ENCODE peak calls at places on chromosomes 2 and 18, in eight cellular contexts. K, M, E, U, Z, A, S and C are unnamed samples.

GRCh38 chr18:48996901-48997463 is 46.2 kb upstream of the SMAD7 start:
- DNase-seq in K (peak), M (peak), E (no peak), U (no peak), Z (peak), A (peak), S (no peak), C (peak)

GRCh38 chr18:41532344-41533086 is 422.5 kb upstream of the PIK3C3 start:
- DNase-seq in K (no peak), M (no peak), E (no peak), U (no peak), Z (no peak), A (no peak), S (no peak), C (peak)

GRCh38 chr18:8367217-8367988 is 241.8 kb upstream of the RAB12 start:
- DNase-seq in K (peak), M (peak), E (no peak), U (peak), Z (peak), A (no peak), S (peak), C (no peak)

GRCh38 chr18:22609642-22610041 is 191.9 kb upstream of the CTAGE1 start:
- DNase-seq in K (peak), M (no peak), E (no peak), U (peak), Z (no peak), A (peak), S (no peak), C (peak)

GRCh38 chr2:131657895-131658768 is 130.4 kb downstream of the CCDC74A start:
- DNase-seq in K (no peak), M (no peak), E (no peak), U (no peak), Z (no peak), A (no peak), S (no peak), C (no peak)

GRCh38 chr2:29115797-29116781 is 874 bp downstream of the CLIP4 start:
- DNase-seq in K (peak), M (peak), E (peak), U (peak), Z (no peak), A (peak), S (peak), C (no peak)

GRCh38 chr18:34158881-34159690 is 65.6 kb downstream of the NOL4 start:
- DNase-seq in K (no peak), M (no peak), E (peak), U (no peak), Z (no peak), A (no peak), S (no peak), C (no peak)

GRCh38 chr2:69253893-69254292 is 133.1 kb downstream of the GFPT1 start:
- DNase-seq in K (peak), M (peak), E (peak), U (no peak), Z (no peak), A (peak), S (peak), C (peak)

GRCh38 chr2:48202863-48203642 is 296.8 kb upstream of the FBXO11 start:
- DNase-seq in K (no peak), M (no peak), E (no peak), U (no peak), Z (no peak), A (no peak), S (no peak), C (no peak)

GRCh38 chr2:102147935-102148334 is 5.4 kb downstream of the IL1R1 start:
- DNase-seq in K (no peak), M (peak), E (no peak), U (no peak), Z (no peak), A (no peak), S (no peak), C (no peak)

GRCh38 chr18:46406539-46406932 is 250.5 kb downstream of the LOXHD1 start:
- DNase-seq in K (no peak), M (no peak), E (no peak), U (no peak), Z (no peak), A (no peak), S (no peak), C (no peak)

GRCh38 chr2:181223239-181223638 is 233.9 kb upstream of the ITGA4 start:
- DNase-seq in K (no peak), M (no peak), E (no peak), U (no peak), Z (no peak), A (no peak), S (no peak), C (no peak)

GRCh38 chr2:27956895-27957294 is 66.4 kb downstream of the BABAM2 start:
- DNase-seq in K (no peak), M (peak), E (no peak), U (no peak), Z (no peak), A (no peak), S (no peak), C (no peak)

GRCh38 chr18:56097561-56098095 is 509.6 kb upstream of the TCF4 start:
- DNase-seq in K (no peak), M (no peak), E (no peak), U (no peak), Z (no peak), A (no peak), S (no peak), C (no peak)

GRCh38 chr2:51027442-51027841 is 4.5 kb downstream of the NRXN1 start:
- DNase-seq in K (no peak), M (no peak), E (no peak), U (no peak), Z (no peak), A (no peak), S (no peak), C (no peak)

GRCh38 chr18:42446195-42446594 is 491.2 kb downstream of the PIK3C3 start:
- DNase-seq in K (no peak), M (peak), E (no peak), U (no peak), Z (no peak), A (no peak), S (no peak), C (peak)

GRCh38 chr18:3664563-3665178 is 214.7 kb downstream of the TGIF1 start:
- DNase-seq in K (no peak), M (no peak), E (no peak), U (no peak), Z (no peak), A (no peak), S (no peak), C (no peak)

GRCh38 chr2:127080941-127081769 is 25.8 kb downstream of the BIN1 start:
- DNase-seq in K (peak), M (peak), E (no peak), U (no peak), Z (no peak), A (no peak), S (peak), C (peak)

GRCh38 chr2:127910415-127910814 is 24.7 kb upstream of the AMMECR1L start:
- DNase-seq in K (no peak), M (no peak), E (no peak), U (no peak), Z (no peak), A (no peak), S (no peak), C (no peak)

GRCh38 chr2:43488737-43489136 is 107.1 kb downstream of the THADA start:
- DNase-seq in K (no peak), M (no peak), E (no peak), U (no peak), Z (no peak), A (no peak), S (no peak), C (no peak)

GRCh38 chr2:230942920-230943896 is 18.2 kb upstream of the GPR55 start:
- DNase-seq in K (no peak), M (no peak), E (no peak), U (no peak), Z (no peak), A (no peak), S (no peak), C (no peak)

GRCh38 chr2:189681903-189682302 is 7.4 kb downstream of the ANKAR start:
- DNase-seq in K (no peak), M (no peak), E (no peak), U (no peak), Z (no peak), A (no peak), S (no peak), C (no peak)

GRCh38 chr2:61543062-61543461 is 4.9 kb upstream of the XPO1 start:
- DNase-seq in K (no peak), M (no peak), E (no peak), U (no peak), Z (no peak), A (no peak), S (no peak), C (no peak)

GRCh38 chr2:74690571-74690970 is 36.5 kb downstream of the SEMA4F start:
- DNase-seq in K (peak), M (peak), E (no peak), U (no peak), Z (peak), A (peak), S (peak), C (peak)

GRCh38 chr2:219662566-219662965 is 35.1 kb downstream of the SLC4A3 start:
- DNase-seq in K (peak), M (no peak), E (no peak), U (no peak), Z (no peak), A (no peak), S (no peak), C (no peak)

GRCh38 chr2:128028668-128029054 is 802 bp upstream of the SAP130 start:
- DNase-seq in K (no peak), M (no peak), E (no peak), U (no peak), Z (no peak), A (no peak), S (no peak), C (no peak)

GRCh38 chr18:72539861-72540260 is 4.3 kb downstream of the CBLN2 start:
- DNase-seq in K (no peak), M (no peak), E (no peak), U (no peak), Z (no peak), A (no peak), S (no peak), C (no peak)

GRCh38 chr18:72543362-72544055 is 633 bp downstream of the CBLN2 start:
- DNase-seq in K (no peak), M (no peak), E (no peak), U (no peak), Z (no peak), A (no peak), S (no peak), C (no peak)

GRCh38 chr18:72542993-72543361 is 1.2 kb downstream of the CBLN2 start:
- DNase-seq in K (no peak), M (no peak), E (no peak), U (no peak), Z (no peak), A (no peak), S (no peak), C (no peak)

GRCh38 chr18:72541871-72542690 is 2.1 kb downstream of the CBLN2 start:
- DNase-seq in K (no peak), M (no peak), E (no peak), U (no peak), Z (no peak), A (no peak), S (no peak), C (no peak)

GRCh38 chr18:72544092-72544886 is at the start of gene CBLN2:
- DNase-seq in K (peak), M (peak), E (no peak), U (peak), Z (no peak), A (peak), S (no peak), C (peak)
- TF ChIP-seq CTCF in K (peak), M (peak), E (peak), U (peak), Z (no peak), A (peak), S (no peak), C (peak)

GRCh38 chr2:9473308-9473984 is 905 bp upstream of the IAH1 start:
- DNase-seq in K (no peak), M (no peak), E (no peak), U (peak), Z (no peak), A (peak), S (peak), C (no peak)
- H3K4me3 ChIP-seq in K (no peak), M (peak), E (peak), U (peak), Z (no peak), A (peak), S (peak), C (peak)

DNA sequence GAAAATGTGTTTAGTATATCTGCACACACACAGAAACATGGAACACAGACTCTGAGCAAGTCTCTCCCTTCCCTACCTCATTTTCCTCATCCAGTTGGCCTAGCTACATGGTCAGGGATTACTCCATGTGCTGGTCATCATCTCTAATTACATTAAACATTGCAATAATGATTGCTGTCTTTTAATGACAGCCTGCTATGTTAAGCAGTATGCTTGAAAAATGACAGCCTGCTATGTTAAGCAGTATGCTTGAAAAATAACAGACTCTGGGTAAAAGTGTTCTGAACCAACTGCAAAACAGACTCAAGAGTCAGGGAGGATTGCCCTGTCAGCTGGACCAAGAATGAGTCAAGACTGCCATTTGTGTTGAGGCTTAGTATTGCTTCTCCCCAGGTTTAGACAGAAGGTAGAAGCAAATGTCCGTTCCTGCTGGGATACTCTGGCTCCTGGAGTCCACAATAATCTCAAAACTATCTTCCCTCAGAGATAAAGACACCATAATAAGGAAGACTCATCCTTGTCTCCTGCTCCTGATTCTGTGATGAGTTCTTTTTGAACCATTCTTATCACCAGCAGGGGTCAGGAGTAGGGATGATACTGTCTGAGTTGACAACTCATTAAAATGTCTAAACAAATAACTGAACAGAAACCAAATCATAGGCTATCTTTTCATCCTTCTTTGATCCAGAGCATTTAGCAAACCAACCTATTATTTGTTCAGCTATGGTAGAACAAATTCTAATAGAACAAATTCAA is 57.7 kb downstream of the CCDC93 start:
- DNase-seq in K (no peak), M (peak), E (no peak), U (no peak), Z (no peak), A (no peak), S (no peak), C (peak)
- TF ChIP-seq CTCF in K (peak), M (peak), E (no peak), U (peak), Z (peak), A (peak), S (no peak), C (peak)

GRCh38 chr2:136242100-136242499 is 124.2 kb upstream of the CXCR4 start:
- DNase-seq in K (no peak), M (peak), E (no peak), U (no peak), Z (no peak), A (no peak), S (no peak), C (no peak)

GRCh38 chr2:136235451-136236418 is 117.8 kb upstream of the CXCR4 start:
- DNase-seq in K (peak), M (peak), E (no peak), U (no peak), Z (peak), A (peak), S (no peak), C (no peak)

GRCh38 chr2:136242687-136243277 is 124.8 kb upstream of the CXCR4 start:
- DNase-seq in K (no peak), M (peak), E (no peak), U (no peak), Z (no peak), A (no peak), S (no peak), C (no peak)

GRCh38 chr2:136238214-136238551 is 120.2 kb upstream of the CXCR4 start:
- DNase-seq in K (no peak), M (peak), E (no peak), U (no peak), Z (no peak), A (no peak), S (no peak), C (no peak)

GRCh38 chr2:136238552-136239346 is 120.8 kb upstream of the CXCR4 start:
- DNase-seq in K (peak), M (peak), E (no peak), U (no peak), Z (no peak), A (no peak), S (no peak), C (no peak)
- H3K4me3 ChIP-seq in K (no peak), M (no peak), E (no peak), U (no peak), Z (no peak), A (no peak), S (no peak), C (no peak)

GRCh38 chr2:202270487-202270886 is 4.9 kb downstream of the NOP58 start:
- DNase-seq in K (no peak), M (no peak), E (no peak), U (no peak), Z (no peak), A (no peak), S (no peak), C (no peak)
- TF ChIP-seq CTCF in K (no peak), M (no peak), E (no peak), U (no peak), Z (no peak), A (no peak), S (no peak), C (no peak)

DNA sequence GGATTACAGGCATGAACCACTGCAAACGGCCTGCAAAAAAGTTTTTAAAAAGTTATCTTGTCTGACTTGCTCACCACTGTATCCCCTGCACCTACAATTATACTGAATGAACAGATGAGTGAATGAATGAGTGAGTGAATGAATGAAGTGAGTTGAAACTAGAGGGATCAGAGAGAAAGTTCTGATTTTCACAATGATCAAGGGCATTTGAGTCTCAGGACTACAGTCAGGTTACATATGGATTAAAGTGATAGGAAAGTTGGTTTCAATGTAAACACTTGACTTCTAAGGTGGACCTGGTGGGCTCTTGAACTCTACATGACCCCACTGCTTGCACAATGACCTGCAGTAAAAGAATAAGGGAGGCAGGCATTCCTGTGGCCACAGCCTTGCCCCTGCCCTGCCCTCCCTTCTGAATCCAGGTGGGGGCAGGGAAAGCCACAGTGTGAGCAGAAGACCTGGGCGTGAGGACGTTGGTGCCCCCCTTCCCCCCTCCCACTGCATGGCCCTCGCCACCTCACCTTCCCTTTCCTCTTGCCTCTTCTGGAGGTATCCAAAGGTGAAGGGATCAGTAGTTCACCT is 10.7 kb downstream of the C2orf80 start:
- DNase-seq in K (peak), M (no peak), E (no peak), U (no peak), Z (no peak), A (no peak), S (no peak), C (no peak)
- H3K4me3 ChIP-seq in K (no peak), M (no peak), E (no peak), U (no peak), Z (no peak), A (no peak), S (no peak), C (no peak)

GRCh38 chr2:53941749-53942148 is 29.0 kb downstream of the PSME4 start:
- DNase-seq in K (no peak), M (no peak), E (no peak), U (no peak), Z (no peak), A (no peak), S (no peak), C (no peak)

GRCh38 chr2:53945538-53945937 is 25.3 kb downstream of the PSME4 start:
- DNase-seq in K (no peak), M (peak), E (no peak), U (no peak), Z (no peak), A (no peak), S (no peak), C (no peak)

GRCh38 chr2:53939656-53940055 is 31.1 kb downstream of the PSME4 start:
- DNase-seq in K (no peak), M (peak), E (no peak), U (no peak), Z (no peak), A (no peak), S (no peak), C (no peak)

GRCh38 chr2:53944542-53944941 is 26.3 kb downstream of the PSME4 start:
- DNase-seq in K (no peak), M (no peak), E (no peak), U (no peak), Z (no peak), A (no peak), S (no peak), C (no peak)

GRCh38 chr2:53942280-53942679 is 28.5 kb downstream of the PSME4 start:
- DNase-seq in K (no peak), M (no peak), E (no peak), U (no peak), Z (no peak), A (no peak), S (no peak), C (no peak)
- TF ChIP-seq CTCF in K (no peak), M (no peak), E (no peak), U (no peak), Z (no peak), A (no peak), S (no peak), C (no peak)

GRCh38 chr2:217788669-217789002 is 214.2 kb downstream of the TNS1 start:
- DNase-seq in K (no peak), M (no peak), E (no peak), U (no peak), Z (no peak), A (no peak), S (no peak), C (no peak)
- H3K4me3 ChIP-seq in K (no peak), M (no peak), E (no peak), U (no peak), Z (no peak), A (no peak), S (no peak), C (no peak)

DNA sequence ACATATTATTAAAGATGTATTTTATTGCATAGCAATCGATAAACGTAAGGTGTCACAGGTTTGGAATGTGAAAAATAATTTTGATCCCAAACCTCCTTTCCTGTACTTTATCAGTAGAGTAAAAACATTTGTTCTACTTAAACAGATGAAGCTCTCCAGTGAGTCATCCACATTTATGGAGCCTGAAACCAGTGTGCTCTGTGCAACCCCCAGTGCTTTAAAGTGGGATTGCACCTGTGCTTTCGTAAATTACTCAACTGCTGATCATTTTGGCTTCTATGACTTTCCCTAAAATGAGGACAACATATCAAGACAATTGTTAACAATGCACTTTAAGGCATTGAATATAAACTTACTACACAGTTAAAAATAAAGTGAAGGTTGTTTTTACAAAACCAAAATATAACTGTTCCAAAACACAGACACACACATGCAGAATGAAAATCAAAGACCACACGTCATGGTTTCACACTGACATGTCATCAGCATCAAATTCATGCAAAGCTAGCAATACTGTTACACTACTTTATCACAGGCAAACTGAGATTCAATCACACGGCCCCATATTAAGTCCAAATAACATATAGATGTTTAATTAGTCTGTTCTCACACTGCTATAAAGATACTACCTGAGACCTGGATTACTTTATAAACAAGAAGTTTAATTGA is 9.7 kb downstream of the TMEM18 start:
- DNase-seq in K (peak), M (peak), E (no peak), U (no peak), Z (peak), A (peak), S (no peak), C (peak)
- TF ChIP-seq CTCF in K (peak), M (peak), E (peak), U (peak), Z (peak), A (no peak), S (peak), C (peak)